ENCODE peak calls at places on chromosomes 2 and 18, in four cellular contexts. T is left ventricle myocardium inferior; X is psoas muscle; P is CD8-positive, alpha-beta memory T cell. Z is an unnamed sample.

GRCh38 chr18:46152808-46153617 is 48.8 kb downstream of the HAUS1 start:
- DNase-seq in T (no peak), X (peak; percentile 57), P (no peak), Z (no peak)

GRCh38 chr2:9076210-9076609 is 72.7 kb upstream of the MBOAT2 start:
- DNase-seq in T (no peak), X (no peak), P (no peak), Z (no peak)

GRCh38 chr2:62202019-62202722 is 6.3 kb downstream of the B3GNT2 start:
- DNase-seq in T (no peak), X (no peak), P (no peak), Z (no peak)

GRCh38 chr18:7812431-7813063 is 245.4 kb downstream of the PTPRM start:
- DNase-seq in T (no peak), X (no peak), P (no peak), Z (no peak)

GRCh38 chr2:230416061-230416721 is at the start of gene SP100:
- DNase-seq in T (peak; percentile 74), X (peak; percentile 70), P (peak; percentile 89), Z (peak; percentile 71)

GRCh38 chr2:152847067-152847466 is 128.6 kb downstream of the ARL6IP6 start:
- DNase-seq in T (no peak), X (no peak), P (no peak), Z (no peak)

GRCh38 chr2:61327173-61327572 is 143.7 kb downstream of the USP34 start:
- DNase-seq in T (no peak), X (no peak), P (no peak), Z (no peak)

GRCh38 chr18:75170916-75171315 is 38.0 kb downstream of the PTGR3 start:
- DNase-seq in T (no peak), X (no peak), P (no peak), Z (no peak)

GRCh38 chr18:5440297-5440696 is 103.5 kb downstream of the EPB41L3 start:
- DNase-seq in T (no peak), X (no peak), P (no peak), Z (no peak)

GRCh38 chr2:68768461-68768860 is 33.9 kb downstream of the ARHGAP25 start:
- DNase-seq in T (no peak), X (no peak), P (no peak), Z (no peak)

GRCh38 chr2:43075054-43075593 is 151.3 kb downstream of the ZFP36L2 start:
- DNase-seq in T (peak; percentile 81), X (peak; percentile 87), P (no peak), Z (no peak)

GRCh38 chr2:175151791-175152190 is 16.2 kb downstream of the ATF2 start:
- DNase-seq in T (no peak), X (no peak), P (no peak), Z (no peak)

GRCh38 chr2:59297829-59298228 is 1056.7 kb upstream of the FANCL start:
- DNase-seq in T (no peak), X (no peak), P (no peak), Z (no peak)

GRCh38 chr2:137096187-137096586 is 330.8 kb downstream of the THSD7B start:
- DNase-seq in T (no peak), X (no peak), P (no peak), Z (no peak)

GRCh38 chr2:189134485-189134884 is 45.1 kb downstream of the COL5A2 start:
- DNase-seq in T (no peak), X (no peak), P (no peak), Z (no peak)

GRCh38 chr2:200270732-200271131 is 35.8 kb upstream of the SPATS2L start:
- DNase-seq in T (no peak), X (no peak), P (no peak), Z (no peak)

GRCh38 chr2:140747097-140747496 is 1383.7 kb downstream of the LRP1B start:
- DNase-seq in T (no peak), X (no peak), P (no peak), Z (no peak)

GRCh38 chr2:29189052-29189451 is 73.8 kb downstream of the CLIP4 start:
- DNase-seq in T (no peak), X (no peak), P (peak; percentile 53), Z (no peak)

GRCh38 chr2:14628906-14629305 is 3.6 kb upstream of the LRATD1 start:
- DNase-seq in T (no peak), X (no peak), P (no peak), Z (no peak)

GRCh38 chr2:108534577-108535379 is 508 bp downstream of the LIMS1 start:
- DNase-seq in T (peak; percentile 46), X (no peak), P (peak; percentile 51), Z (peak; percentile 39)

GRCh38 chr2:176647325-176648155 is 378.3 kb downstream of the MTX2 start:
- DNase-seq in T (no peak), X (no peak), P (no peak), Z (no peak)

GRCh38 chr2:28702887-28703286 is 48.7 kb upstream of the PPP1CB start:
- DNase-seq in T (no peak), X (peak; percentile 41), P (no peak), Z (no peak)

GRCh38 chr2:190069936-190070696 is 7.6 kb upstream of the MSTN start:
- DNase-seq in T (no peak), X (no peak), P (no peak), Z (peak; percentile 24)

GRCh38 chr2:154306261-154306970 is 392.1 kb upstream of the KCNJ3 start:
- DNase-seq in T (no peak), X (no peak), P (no peak), Z (no peak)

GRCh38 chr2:217086038-217086522 is 226.2 kb upstream of the TNP1 start:
- DNase-seq in T (no peak), X (no peak), P (no peak), Z (no peak)

GRCh38 chr2:70596739-70597138 is 43.1 kb upstream of the TGFA start:
- DNase-seq in T (no peak), X (no peak), P (no peak), Z (no peak)

GRCh38 chr2:224072541-224073188 is 33.6 kb upstream of the SERPINE2 start:
- DNase-seq in T (peak; percentile 63), X (peak; percentile 55), P (no peak), Z (no peak)

GRCh38 chr2:203720011-203720410 is 13.6 kb downstream of the CD28 start:
- DNase-seq in T (no peak), X (no peak), P (peak; percentile 64), Z (peak; percentile 34)

GRCh38 chr2:20148841-20149702 is 75.9 kb downstream of the SDC1 start:
- DNase-seq in T (no peak), X (no peak), P (no peak), Z (no peak)

GRCh38 chr2:3257166-3257565 is 120.5 kb downstream of the EIPR1 start:
- DNase-seq in T (no peak), X (no peak), P (no peak), Z (no peak)

GRCh38 chr2:136117391-136117841 is 533 bp downstream of the CXCR4 start:
- DNase-seq in T (peak; percentile 47), X (peak; percentile 34), P (peak; percentile 77), Z (no peak)

GRCh38 chr2:85578243-85579180 is 1.1 kb downstream of the VAMP8 start:
- DNase-seq in T (peak; percentile 56), X (peak; percentile 64), P (no peak), Z (no peak)

GRCh38 chr18:27005589-27005988 is 140.1 kb upstream of the AQP4 start:
- DNase-seq in T (no peak), X (no peak), P (no peak), Z (no peak)

Z was measured in effector memory CD8-positive, alpha-beta T cell.